ENCODE peak calls at places on chromosomes 6 and 20, in ten cellular contexts. R is PC-3, F is endothelial cell of umbilical vein, T is lung, Y is uterus, K is heart left ventricle, Z is lower lobe of right lung, E is A549, X is HCT116, G is breast epithelium. I is an unnamed sample. For H3K4me1 and H3K9me3, the result is how much of the 10 kb centered on the place peaks cover.

GRCh38 chr6:5287205-5287965 is 26.1 kb downstream of the FARS2 start:
- DNase-seq in E (no peak), Y (no peak), Z (no peak), K (peak), F (no peak), T (no peak), G (no peak), X (no peak), R (peak), I (no peak)

GRCh38 chr20:46200582-46201570 is 82.8 kb downstream of the CD40 start:
- DNase-seq in F (no peak), G (no peak), K (no peak), T (no peak), E (no peak), R (no peak), Z (no peak), Y (no peak), X (no peak), I (no peak)

GRCh38 chr6:73644941-73645591 is 8.7 kb downstream of the SLC17A5 start:
- DNase-seq in K (no peak), R (no peak), Z (no peak), X (no peak), G (no peak), T (no peak), F (peak), E (no peak), Y (no peak), I (no peak)

GRCh38 chr20:14203657-14204056 is 133.8 kb downstream of the FLRT3 start:
- DNase-seq in X (no peak), Y (no peak), E (no peak), R (no peak), G (no peak), F (no peak), Z (no peak), K (no peak), T (no peak), I (no peak)

GRCh38 chr6:137777299-137778075 is 89.6 kb upstream of the TNFAIP3 start:
- DNase-seq in Z (no peak), Y (no peak), F (peak), G (no peak), K (no peak), R (no peak), T (no peak), X (no peak), E (no peak), I (no peak)

GRCh38 chr6:118400582-118400981 is 147.5 kb upstream of the PLN start:
- DNase-seq in F (no peak), Y (no peak), Z (no peak), T (no peak), E (no peak), R (no peak), K (no peak), X (no peak), G (no peak), I (no peak)

GRCh38 chr20:21640556-21640955 is 64.9 kb upstream of the PAX1 start:
- DNase-seq in T (no peak), Z (no peak), G (no peak), K (no peak), R (peak), E (no peak), Y (no peak), X (peak), F (no peak), I (no peak)

GRCh38 chr20:44692932-44693476 is 22.2 kb upstream of the CCN5 start:
- DNase-seq in F (peak), Y (peak), X (peak), E (peak), R (peak), Z (no peak), K (peak), G (no peak), T (peak), I (peak)

GRCh38 chr6:70547313-70547712 is 19.4 kb upstream of the SDHAF4 start:
- DNase-seq in E (no peak), X (no peak), Y (no peak), R (peak), F (peak), Z (no peak), G (no peak), T (no peak), K (no peak), I (no peak)

GRCh38 chr20:23519556-23519955 is 28.6 kb downstream of the CST8 start:
- DNase-seq in X (no peak), K (no peak), Y (no peak), E (no peak), R (no peak), Z (no peak), T (no peak), F (no peak), G (no peak), I (no peak)

GRCh38 chr20:32943490-32944052 is 60.7 kb downstream of the SUN5 start:
- DNase-seq in Y (no peak), G (no peak), F (no peak), R (no peak), Z (no peak), E (no peak), K (no peak), T (no peak), X (no peak), I (no peak)

GRCh38 chr20:51955756-51956155 is 153.4 kb upstream of the SALL4 start:
- DNase-seq in Y (no peak), G (no peak), Z (no peak), E (no peak), K (no peak), T (no peak), R (no peak), X (no peak), F (no peak), I (no peak)

GRCh38 chr6:116246089-116246488 is 7.8 kb downstream of the TSPYL4 start:
- DNase-seq in R (no peak), F (peak), K (no peak), X (no peak), G (no peak), E (no peak), T (no peak), Z (no peak), Y (no peak), I (no peak)

GRCh38 chr20:49701916-49702315 is 11.8 kb downstream of the B4GALT5 start:
- DNase-seq in G (no peak), X (no peak), R (no peak), Y (no peak), E (no peak), F (peak), Z (no peak), K (no peak), T (no peak), I (no peak)

GRCh38 chr20:49699200-49699992 is 14.3 kb downstream of the B4GALT5 start:
- DNase-seq in Y (no peak), R (peak), F (peak), X (no peak), E (peak), G (no peak), T (no peak), Z (no peak), K (no peak), I (no peak)

GRCh38 chr20:49701313-49701731 is 12.4 kb downstream of the B4GALT5 start:
- DNase-seq in Z (no peak), K (no peak), E (no peak), X (no peak), F (peak), G (no peak), R (peak), Y (no peak), T (no peak), I (no peak)

GRCh38 chr20:49698477-49698876 is 15.2 kb downstream of the B4GALT5 start:
- DNase-seq in F (no peak), R (no peak), X (no peak), Z (no peak), T (no peak), E (no peak), Y (no peak), G (no peak), K (no peak), I (no peak)

GRCh38 chr20:49700411-49701185 is 13.1 kb downstream of the B4GALT5 start:
- DNase-seq in X (peak), Y (no peak), Z (no peak), T (no peak), R (peak), G (no peak), E (no peak), K (no peak), F (peak), I (no peak)
- H3K4me1 ChIP-seq in X (half or more), Y (under half), Z (half or more), T (under half), R (half or more), G (under half), E (half or more), K (half or more), F (half or more), I (under half)

GRCh38 chr6:167401525-167402194 is 76.8 kb downstream of the TTLL2 start:
- DNase-seq in X (no peak), Y (no peak), Z (peak), F (no peak), E (no peak), K (no peak), G (no peak), R (no peak), T (peak), I (no peak)
- H3K9me3 ChIP-seq in X (under half), Y (under half), Z (under half), F (under half), E (under half), K (under half), G (under half), R (under half), T (under half), I (under half)

GRCh38 chr6:32602403-32602802 is 12.8 kb upstream of the HLA-DRB1 start:
- DNase-seq in F (no peak), G (no peak), X (no peak), Y (no peak), R (no peak), E (no peak), Z (no peak), K (no peak), T (no peak), I (no peak)

GRCh38 chr6:32604434-32604877 is 14.8 kb upstream of the HLA-DRB1 start:
- DNase-seq in E (no peak), G (no peak), K (no peak), R (no peak), F (no peak), X (no peak), Y (no peak), T (no peak), Z (no peak), I (no peak)

GRCh38 chr6:32607263-32607987 is 17.8 kb upstream of the HLA-DRB1 start:
- DNase-seq in F (no peak), T (no peak), E (no peak), R (no peak), G (no peak), Y (no peak), X (no peak), K (no peak), Z (peak), I (no peak)

GRCh38 chr6:32607988-32608298 is 18.3 kb upstream of the HLA-DRB1 start:
- DNase-seq in Y (no peak), X (no peak), K (no peak), Z (no peak), E (no peak), G (no peak), F (no peak), R (no peak), T (no peak), I (no peak)

DNA sequence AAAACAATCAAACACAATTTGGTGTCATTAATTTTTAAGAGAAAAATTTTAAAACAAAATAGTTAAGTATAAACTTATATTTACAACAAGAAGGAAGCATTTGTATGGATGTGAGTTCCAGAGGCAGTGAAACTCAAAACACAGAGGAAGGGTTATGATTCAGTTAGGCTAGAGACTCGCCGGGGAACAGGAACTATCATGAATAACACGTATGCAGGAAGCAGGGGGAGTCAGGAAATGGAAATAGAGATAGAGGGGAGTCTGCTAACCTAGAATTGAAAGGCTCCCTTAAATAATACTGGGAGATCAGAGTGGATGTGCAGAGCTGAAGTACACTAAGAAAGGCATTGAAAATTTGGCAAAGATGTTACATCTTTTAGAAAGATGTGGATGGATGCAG is 14.2 kb upstream of the HLA-DRB1 start:
- DNase-seq in X (no peak), F (no peak), G (no peak), Z (no peak), Y (no peak), R (no peak), K (peak), T (no peak), E (no peak), I (no peak)
- H3K4me3 ChIP-seq in X (no peak), F (no peak), G (no peak), Z (no peak), Y (no peak), R (no peak), K (peak), T (no peak), E (no peak), I (no peak)

GRCh38 chr20:47325242-47325641 is 31.3 kb downstream of the ZMYND8 start:
- DNase-seq in R (no peak), Z (peak), E (no peak), T (no peak), K (no peak), X (no peak), G (no peak), F (no peak), Y (no peak), I (no peak)
- H3K4me1 ChIP-seq in R (under half), Z (under half), E (half or more), T (under half), K (under half), X (half or more), G (under half), F (under half), Y (under half), I (under half)

DNA sequence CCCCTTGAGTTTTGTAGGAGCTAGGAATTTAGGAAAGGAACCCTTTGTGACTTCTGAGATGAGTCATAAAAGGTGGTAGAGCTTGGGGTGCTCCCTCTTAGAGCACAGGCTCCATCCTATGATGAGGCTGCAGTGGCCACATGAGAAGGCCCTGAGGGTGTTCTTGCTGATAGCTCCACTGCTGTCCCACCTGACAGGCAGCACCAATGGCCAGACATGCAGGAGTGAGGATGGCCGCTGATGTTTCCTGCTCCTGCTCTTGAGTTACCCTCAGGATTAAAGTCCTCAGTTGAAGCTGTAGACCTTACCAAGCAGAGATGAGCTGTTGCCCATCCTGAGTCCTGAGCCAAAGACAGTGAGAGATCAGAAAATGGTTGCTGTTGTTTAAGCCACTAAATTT is 512.1 kb downstream of the CDH26 start:
- DNase-seq in E (no peak), F (no peak), X (no peak), Z (no peak), T (peak), R (no peak), Y (no peak), K (no peak), G (no peak), I (no peak)
- H3K9me3 ChIP-seq in E (under half), F (under half), X (under half), Z (under half), T (under half), R (under half), Y (under half), K (under half), G (under half), I (under half)

GRCh38 chr6:139291813-139292619 is at the start of gene TXLNB:
- DNase-seq in G (peak), E (no peak), K (peak), F (peak), Z (peak), T (peak), Y (peak), X (peak), R (no peak), I (peak)
- H3K4me3 ChIP-seq in G (peak), E (no peak), K (peak), F (no peak), Z (peak), T (no peak), Y (peak), X (no peak), R (no peak), I (peak)

GRCh38 chr6:46048646-46049297 is 33.1 kb upstream of the CLIC5 start:
- DNase-seq in Z (no peak), E (no peak), K (no peak), F (no peak), G (no peak), R (no peak), X (no peak), Y (no peak), T (no peak), I (no peak)
- H3K4me1 ChIP-seq in Z (under half), E (under half), K (half or more), F (under half), G (under half), R (under half), X (under half), Y (under half), T (under half), I (under half)

DNA sequence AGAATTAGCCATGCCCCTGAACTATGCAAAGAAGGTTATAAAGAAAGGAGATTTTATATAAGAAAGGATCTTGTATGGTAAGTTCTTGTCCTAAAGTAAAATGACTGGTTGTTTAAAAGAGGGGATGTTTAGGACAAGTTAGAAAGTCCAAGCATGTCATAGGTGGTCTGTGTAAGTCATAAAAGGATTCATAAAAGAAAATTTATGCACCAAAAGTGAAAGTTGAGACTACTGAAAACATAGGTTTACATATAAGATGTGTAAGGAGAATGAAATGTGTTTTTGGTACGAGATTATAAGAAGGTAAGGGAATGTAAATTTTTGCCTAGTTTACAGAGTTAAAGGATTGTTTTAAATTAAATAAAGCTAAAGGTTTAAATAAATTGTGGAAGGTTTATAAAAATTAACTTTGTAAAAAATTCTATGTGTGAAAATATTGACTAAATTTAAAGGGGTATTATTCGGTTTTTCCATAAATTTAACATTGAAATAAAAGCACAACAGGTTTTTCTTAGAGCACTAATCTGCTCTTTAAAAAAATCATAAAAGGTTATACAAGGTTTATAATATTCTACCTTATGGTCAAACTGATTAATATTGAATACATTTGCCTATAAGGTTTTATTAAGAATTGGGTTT is 93.6 kb upstream of the UST start:
- DNase-seq in F (no peak), R (peak), K (no peak), E (no peak), Z (no peak), T (no peak), G (no peak), X (peak), Y (no peak), I (no peak)
- H3K9me3 ChIP-seq in F (under half), R (under half), K (under half), E (under half), Z (under half), T (under half), G (under half), X (under half), Y (under half), I (under half)

GRCh38 chr6:31617010-31617409 is 2.0 kb downstream of the AIF1 start:
- DNase-seq in Z (no peak), R (no peak), K (no peak), G (no peak), Y (no peak), E (no peak), X (no peak), F (no peak), T (no peak), I (no peak)

GRCh38 chr6:31614075-31614619 is 887 bp upstream of the AIF1 start:
- DNase-seq in X (no peak), F (no peak), G (no peak), Z (peak), E (no peak), Y (no peak), T (no peak), R (no peak), K (no peak), I (no peak)

GRCh38 chr6:31619805-31620585 is 520 bp upstream of the PRRC2A start:
- DNase-seq in Y (peak), E (peak), G (peak), K (peak), Z (peak), F (peak), R (peak), T (peak), X (peak), I (peak)

GRCh38 chr6:31614674-31615578 is at the start of gene AIF1:
- DNase-seq in K (no peak), R (no peak), X (no peak), G (no peak), E (no peak), Y (no peak), F (no peak), Z (no peak), T (no peak), I (no peak)

GRCh38 chr6:31615748-31616147 is 714 bp downstream of the AIF1 start:
- DNase-seq in Z (no peak), E (no peak), Y (no peak), T (no peak), X (no peak), F (no peak), G (no peak), R (no peak), K (no peak), I (no peak)
- H3K4me3 ChIP-seq in Z (peak), E (no peak), Y (no peak), T (no peak), X (no peak), F (no peak), G (peak), R (no peak), K (peak), I (peak)

GRCh38 chr20:3103369-3104032 is 19.0 kb upstream of the AVP start:
- DNase-seq in T (no peak), R (no peak), Y (no peak), E (no peak), Z (no peak), K (no peak), F (no peak), G (no peak), X (no peak), I (no peak)

GRCh38 chr20:3107464-3108025 is 23.0 kb upstream of the AVP start:
- DNase-seq in X (no peak), R (no peak), E (no peak), G (no peak), K (no peak), F (no peak), T (no peak), Y (no peak), Z (no peak), I (no peak)

GRCh38 chr20:3106658-3107463 is 22.3 kb upstream of the AVP start:
- DNase-seq in X (no peak), R (no peak), F (no peak), E (no peak), Z (no peak), G (no peak), Y (no peak), K (no peak), T (no peak), I (no peak)

GRCh38 chr20:3105256-3106137 is 21.0 kb upstream of the AVP start:
- DNase-seq in E (no peak), Y (no peak), X (no peak), K (no peak), T (no peak), R (no peak), F (no peak), Z (no peak), G (no peak), I (no peak)

GRCh38 chr20:3106185-3106584 is 21.7 kb upstream of the AVP start:
- DNase-seq in T (no peak), R (no peak), K (no peak), X (no peak), Z (no peak), Y (no peak), F (no peak), E (no peak), G (no peak), I (no peak)
- H3K4me1 ChIP-seq in T (under half), R (under half), K (under half), X (under half), Z (under half), Y (under half), F (under half), E (under half), G (under half), I (under half)